ENCODE peak calls at places on chromosomes 11 and 22, in nine cellular contexts. L is NCI-H1105 treated with DMSO at 0.1 percent for 48 hours; D is GM12865; Q is GM04503; P is stromal cell of bone marrow; C is stimulated activated CD4-positive, alpha-beta T cell treated with anti-CD3 and anti-CD28 coated beads, TNF-alpha, amount 100 ng/mL, for 24 hours; O is T follicular helper cell; K is AG08395; R is uterus. Y is an unnamed sample.

GRCh38 chr11:133787379-133788103 is 57.8 kb downstream of the SPATA19 start:
- DNase-seq in P (no peak), C (no peak), D (no peak), Q (no peak), L (no peak), K (no peak), O (no peak), R (no peak), Y (no peak)

GRCh38 chr22:30822216-30823014 is 127.7 kb downstream of the OSBP2 start:
- DNase-seq in R (no peak), K (peak; percentile 51), P (no peak), D (no peak), Q (no peak), L (no peak), C (no peak), O (no peak), Y (no peak)

GRCh38 chr11:36060926-36061325 is 117.1 kb downstream of the LDLRAD3 start:
- DNase-seq in C (no peak), O (no peak), P (no peak), K (no peak), Q (no peak), L (no peak), R (no peak), D (no peak), Y (peak; percentile 82)

GRCh38 chr22:27801616-27802388 is at the start of gene MN1:
- DNase-seq in O (peak; percentile 27), P (no peak), K (peak; percentile 72), D (peak; percentile 18), R (no peak), L (peak; percentile 20), C (no peak), Q (no peak), Y (no peak)

GRCh38 chr11:1448882-1449281 is 37.7 kb downstream of the MOB2 start:
- DNase-seq in P (no peak), D (no peak), R (no peak), L (no peak), K (no peak), Q (no peak), C (no peak), O (no peak), Y (no peak)

GRCh38 chr11:79437981-79438630 is 2.7 kb downstream of the TENM4 start:
- DNase-seq in C (no peak), Q (no peak), K (peak; percentile 61), L (peak; percentile 55), P (no peak), O (no peak), R (peak; percentile 17), D (no peak), Y (no peak)

GRCh38 chr11:44727373-44728084 is 767 bp downstream of the TSPAN18 start:
- DNase-seq in Q (no peak), L (peak; percentile 52), D (peak; percentile 81), C (peak; percentile 66), R (peak; percentile 80), O (peak; percentile 64), P (no peak), K (peak; percentile 92), Y (peak; percentile 88)

GRCh38 chr22:38415046-38415445 is 40.0 kb downstream of the KCNJ4 start:
- DNase-seq in P (no peak), Q (no peak), R (peak; percentile 6), L (no peak), K (no peak), C (no peak), D (no peak), O (no peak), Y (no peak)

GRCh38 chr11:9060700-9061111 is 30.7 kb downstream of the SCUBE2 start:
- DNase-seq in C (peak; percentile 3), K (no peak), O (no peak), P (no peak), R (no peak), D (peak; percentile 95), L (no peak), Q (no peak), Y (peak; percentile 73)

GRCh38 chr11:58573451-58574104 is 2.1 kb downstream of the LPXN start:
- DNase-seq in O (peak; percentile 38), Q (peak; percentile 58), L (no peak), C (peak; percentile 51), K (peak; percentile 72), P (peak; percentile 87), R (peak; percentile 69), D (peak; percentile 81), Y (peak; percentile 78)

GRCh38 chr11:126488591-126489370 is 133.3 kb downstream of the ST3GAL4 start:
- DNase-seq in O (no peak), Q (no peak), R (no peak), C (no peak), L (no peak), K (no peak), P (no peak), D (no peak), Y (no peak)

GRCh38 chr11:113847580-113847979 is 27.8 kb downstream of the USP28 start:
- DNase-seq in L (no peak), Q (no peak), R (no peak), D (no peak), C (no peak), O (no peak), P (no peak), K (no peak), Y (no peak)

GRCh38 chr11:65216830-65217229 is 35.1 kb downstream of the CAPN1 start:
- DNase-seq in O (no peak), C (no peak), R (no peak), K (no peak), P (no peak), Q (no peak), D (no peak), L (no peak), Y (peak; percentile 38)

GRCh38 chr11:16356751-16357365 is 512 bp upstream of the SOX6 start:
- DNase-seq in L (no peak), Q (no peak), P (peak; percentile 76), C (no peak), K (no peak), R (no peak), O (no peak), D (no peak), Y (no peak)

GRCh38 chr11:68653486-68654430 is 30.6 kb upstream of the GAL start:
- DNase-seq in Q (no peak), O (no peak), P (no peak), D (no peak), L (no peak), R (no peak), C (no peak), K (no peak), Y (no peak)

GRCh38 chr22:27224485-27225364 is 567.3 kb downstream of the MIAT start:
- DNase-seq in D (no peak), K (peak; percentile 73), L (no peak), R (peak; percentile 58), O (no peak), C (no peak), P (no peak), Q (no peak), Y (no peak)

GRCh38 chr11:120515186-120515723 is 3.7 kb downstream of the GRIK4 start:
- DNase-seq in P (no peak), K (no peak), C (no peak), Q (no peak), L (no peak), R (no peak), D (no peak), O (no peak), Y (no peak)

GRCh38 chr22:43011079-43011478 is 3.9 kb downstream of the PACSIN2 start:
- DNase-seq in D (no peak), L (no peak), K (no peak), P (no peak), Q (no peak), R (no peak), O (no peak), C (no peak), Y (no peak)

GRCh38 chr11:110453684-110454354 is 24.1 kb downstream of the FDX1 start:
- DNase-seq in P (no peak), K (no peak), Q (no peak), L (no peak), O (no peak), R (no peak), D (peak; percentile 60), C (no peak), Y (no peak)

GRCh38 chr11:72141066-72141465 is 5.5 kb downstream of the FOLR3 start:
- DNase-seq in Q (peak; percentile 92), D (no peak), O (no peak), L (no peak), R (no peak), C (no peak), P (peak; percentile 86), K (peak; percentile 92), Y (no peak)

GRCh38 chr11:27107548-27107947 is 66.9 kb downstream of the BBOX1 start:
- DNase-seq in L (no peak), K (no peak), P (no peak), R (no peak), D (no peak), O (no peak), Q (no peak), C (no peak), Y (no peak)

GRCh38 chr22:35589071-35589735 is 27.9 kb downstream of the MB start:
- DNase-seq in R (peak; percentile 88), K (peak; percentile 88), C (no peak), O (no peak), P (peak; percentile 67), Q (peak; percentile 94), L (no peak), D (no peak), Y (no peak)

GRCh38 chr11:83602116-83602515 is 315.9 kb upstream of the CCDC90B start:
- DNase-seq in P (no peak), K (peak; percentile 19), R (no peak), Q (no peak), D (no peak), C (no peak), O (no peak), L (no peak), Y (no peak)

GRCh38 chr22:45201678-45202332 is 38.1 kb downstream of the NUP50 start:
- DNase-seq in C (no peak), K (no peak), R (no peak), O (no peak), P (no peak), Q (no peak), L (no peak), D (no peak), Y (no peak)

GRCh38 chr11:10388096-10388495 is 67.0 kb upstream of the AMPD3 start:
- DNase-seq in R (no peak), L (no peak), P (no peak), K (no peak), O (no peak), D (no peak), C (no peak), Q (no peak), Y (no peak)

GRCh38 chr11:86062719-86063118 is 6.2 kb downstream of the PICALM start:
- DNase-seq in L (no peak), P (no peak), O (no peak), D (peak; percentile 43), R (no peak), Q (no peak), C (no peak), K (no peak), Y (no peak)

GRCh38 chr22:40406063-40406890 is 35.9 kb downstream of the SGSM3 start:
- DNase-seq in L (no peak), D (no peak), O (no peak), K (no peak), P (no peak), R (no peak), C (no peak), Q (no peak), Y (no peak)

GRCh38 chr22:37633693-37634504 is 5.6 kb upstream of the SH3BP1 start:
- DNase-seq in P (peak; percentile 48), C (peak; percentile 35), K (peak; percentile 93), Q (no peak), O (no peak), D (peak; percentile 90), R (peak; percentile 90), L (no peak), Y (peak; percentile 84)